ENCODE peak calls at places on chromosomes 6 and 20, in seven cellular contexts. Q is astrocyte, X is OCI-LY7, K is GM23248, H is H9, B is fibroblast of lung, J is PC-3. R is an unnamed sample. For H3K9me3, the result is how much of the 10 kb centered on the place peaks cover.

GRCh38 chr6:158536891-158537798 is 22.7 kb upstream of the TMEM181 start:
- DNase-seq in Q (peak), X (no peak), K (peak), H (peak), B (peak), J (peak), R (peak)

GRCh38 chr20:13494019-13494418 is 144.7 kb downstream of the TASP1 start:
- DNase-seq in Q (peak), X (no peak), K (peak), H (no peak), B (peak), J (peak), R (peak)

GRCh38 chr6:141203902-141204575 is 928.7 kb upstream of the GJE1 start:
- DNase-seq in Q (peak), X (no peak), K (peak), H (no peak), B (peak), J (no peak), R (peak)

GRCh38 chr6:156437084-156437879 is 339.9 kb upstream of the ARID1B start:
- DNase-seq in Q (no peak), X (no peak), K (no peak), H (no peak), B (no peak), J (peak), R (no peak)

GRCh38 chr20:32945710-32946221 is 58.5 kb downstream of the SUN5 start:
- DNase-seq in Q (no peak), X (peak), K (peak), H (no peak), B (peak), J (peak), R (peak)

GRCh38 chr6:15427360-15428070 is 181.6 kb downstream of the JARID2 start:
- DNase-seq in Q (no peak), X (peak), K (no peak), H (no peak), B (no peak), J (no peak), R (peak)

GRCh38 chr6:154613137-154613676 is 102.7 kb upstream of the CNKSR3 start:
- DNase-seq in Q (peak), X (no peak), K (peak), H (no peak), B (peak), J (peak), R (peak)

GRCh38 chr6:95648636-95649035 is 71.3 kb downstream of the MANEA start:
- DNase-seq in Q (no peak), X (no peak), K (no peak), H (no peak), B (no peak), J (no peak), R (no peak)

GRCh38 chr6:21109421-21110178 is 484.0 kb upstream of the SOX4 start:
- DNase-seq in Q (peak), X (no peak), K (peak), H (no peak), B (peak), J (peak), R (peak)

GRCh38 chr6:106558364-106558763 is 70.9 kb downstream of the RTN4IP1 start:
- DNase-seq in Q (no peak), X (no peak), K (no peak), H (no peak), B (no peak), J (no peak), R (no peak)

GRCh38 chr6:63649847-63650265 is 14.3 kb downstream of the PHF3 start:
- DNase-seq in Q (no peak), X (no peak), K (no peak), H (no peak), B (no peak), J (peak), R (no peak)

GRCh38 chr20:37567671-37568588 is 40.3 kb upstream of the BLCAP start:
- DNase-seq in Q (no peak), X (no peak), K (peak), H (no peak), B (no peak), J (peak), R (no peak)

GRCh38 chr6:113979930-113980329 is 9.0 kb upstream of the HDAC2 start:
- DNase-seq in Q (no peak), X (peak), K (no peak), H (no peak), B (no peak), J (no peak), R (no peak)

GRCh38 chr20:55271370-55271769 is 733.9 kb downstream of the CBLN4 start:
- DNase-seq in Q (no peak), X (no peak), K (no peak), H (no peak), B (no peak), J (no peak), R (no peak)

GRCh38 chr6:4345543-4345942 is 210.2 kb upstream of the ECI2 start:
- DNase-seq in Q (no peak), X (no peak), K (no peak), H (no peak), B (no peak), J (no peak), R (no peak)
- H3K4me2 ChIP-seq in Q (no peak), X (no peak), K (no peak), H (no peak), B (no peak), J (no peak), R (no peak)

GRCh38 chr20:31475472-31476312 is 604 bp downstream of the REM1 start:
- DNase-seq in Q (no peak), X (no peak), K (no peak), H (no peak), B (no peak), J (no peak), R (no peak)
- H3K9me3 ChIP-seq in Q (under half), X (under half), K (under half), H (half or more), B (under half), J (under half), R (under half)

GRCh38 chr6:41779336-41779735 is 364 bp downstream of the FRS3 start:
- DNase-seq in Q (no peak), X (no peak), K (peak), H (no peak), B (no peak), J (no peak), R (no peak)

GRCh38 chr6:41778895-41779294 is 805 bp downstream of the FRS3 start:
- DNase-seq in Q (no peak), X (no peak), K (no peak), H (no peak), B (no peak), J (no peak), R (no peak)

GRCh38 chr6:41780623-41781301 is at the start of gene PRICKLE4:
- DNase-seq in Q (no peak), X (no peak), K (peak), H (no peak), B (no peak), J (peak), R (no peak)

GRCh38 chr6:41781302-41781711 is 725 bp downstream of the PRICKLE4 start:
- DNase-seq in Q (no peak), X (no peak), K (no peak), H (no peak), B (no peak), J (peak), R (no peak)

DNA sequence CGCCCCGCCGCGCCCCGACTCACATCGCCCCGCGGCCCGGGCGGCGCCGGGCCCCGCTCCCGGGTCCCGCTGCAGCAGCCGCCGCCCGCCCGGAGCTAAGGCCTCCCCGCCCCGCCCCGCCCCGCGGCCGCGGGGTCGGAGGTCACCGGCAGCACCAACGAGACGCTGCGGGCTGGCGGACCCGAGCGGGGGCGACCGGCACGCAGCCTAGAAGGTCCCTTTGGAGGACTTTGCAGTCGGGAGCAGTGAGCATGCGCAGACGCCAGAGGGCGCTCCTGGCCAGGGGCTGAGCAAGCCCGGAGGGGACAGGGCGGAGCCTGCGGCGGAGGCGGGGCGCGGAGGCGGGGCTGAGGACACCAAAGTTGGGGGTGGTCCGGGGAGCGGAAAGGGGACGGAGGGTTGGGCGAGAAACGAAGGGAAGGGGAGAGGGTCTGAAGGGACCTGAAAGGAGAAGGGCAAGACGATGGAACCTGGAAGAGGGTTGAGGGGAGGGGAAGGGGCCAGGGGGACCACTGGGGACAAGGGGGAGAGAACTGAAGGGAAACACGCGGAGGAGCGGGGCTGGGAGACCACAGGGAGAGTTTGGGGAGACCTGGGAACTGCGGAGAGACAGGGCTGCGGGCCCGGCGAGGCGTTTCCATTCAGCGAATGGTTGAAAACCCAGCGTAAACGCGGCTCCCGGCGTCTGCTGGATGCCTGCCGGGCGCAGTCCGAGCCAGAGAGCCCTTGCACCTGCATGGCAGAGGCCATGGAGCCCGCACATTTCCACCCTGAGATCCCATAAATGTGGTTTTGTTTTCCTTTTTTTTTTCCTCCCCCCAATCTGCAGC is at the start of gene FRS3:
- DNase-seq in Q (peak), X (peak), K (peak), H (peak), B (peak), J (peak), R (peak)
- H3K27ac ChIP-seq in Q (no peak), X (no peak), K (no peak), H (no peak), B (peak), J (no peak), R (no peak)

GRCh38 chr6:129672883-129673631 is 36.9 kb downstream of the ARHGAP18 start:
- DNase-seq in Q (peak), X (no peak), K (peak), H (no peak), B (peak), J (peak), R (peak)
- H3K4me2 ChIP-seq in Q (peak), X (no peak), K (peak), H (no peak), B (peak), J (peak), R (peak)

GRCh38 chr20:43341541-43341940 is 116.2 kb upstream of the SRSF6 start:
- DNase-seq in Q (no peak), X (no peak), K (peak), H (no peak), B (no peak), J (no peak), R (no peak)
- H3K9me3 ChIP-seq in Q (under half), X (under half), K (under half), H (under half), B (under half), J (under half), R (under half)

DNA sequence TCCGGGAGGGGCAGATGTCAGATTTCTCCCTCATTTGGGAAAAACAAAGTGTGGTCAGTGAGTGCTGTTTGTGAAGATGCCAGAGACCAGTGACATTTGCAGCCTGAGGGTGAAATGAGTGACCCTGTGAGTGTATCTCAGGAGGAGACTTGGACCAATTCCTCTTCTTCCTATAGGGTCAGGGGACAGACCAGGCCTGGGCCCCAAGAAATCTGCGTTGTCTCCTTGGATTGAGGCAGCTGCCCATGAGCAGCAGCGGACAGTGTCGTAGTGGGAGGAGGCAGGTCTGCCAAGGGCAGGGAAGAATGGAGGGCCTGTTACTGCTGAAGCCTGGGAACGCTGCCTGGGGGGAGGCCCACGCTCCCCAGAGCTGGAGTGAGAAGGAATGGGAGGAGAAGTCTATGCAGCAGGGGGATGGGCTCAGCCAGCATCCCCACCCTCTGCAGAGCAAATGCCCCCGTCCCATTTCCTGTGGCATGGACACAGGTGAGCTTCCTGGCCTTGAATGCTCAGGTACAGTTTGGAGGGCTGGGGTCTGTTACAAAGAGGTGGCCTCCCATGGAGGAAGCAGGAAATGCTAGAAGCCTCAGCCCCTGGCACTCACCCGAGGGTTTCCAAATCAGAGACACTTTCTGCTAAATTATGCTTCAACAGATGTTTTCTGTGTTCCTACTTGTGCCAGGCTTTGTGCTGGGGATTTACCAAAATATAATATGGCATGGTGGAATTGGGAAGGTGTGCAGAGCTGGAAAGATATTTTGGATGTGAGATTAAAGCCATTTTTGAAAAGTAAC is 29.8 kb downstream of the DAAM2 start:
- DNase-seq in Q (no peak), X (no peak), K (no peak), H (no peak), B (no peak), J (no peak), R (no peak)
- H3K27ac ChIP-seq in Q (no peak), X (no peak), K (no peak), H (no peak), B (peak), J (no peak), R (no peak)

DNA sequence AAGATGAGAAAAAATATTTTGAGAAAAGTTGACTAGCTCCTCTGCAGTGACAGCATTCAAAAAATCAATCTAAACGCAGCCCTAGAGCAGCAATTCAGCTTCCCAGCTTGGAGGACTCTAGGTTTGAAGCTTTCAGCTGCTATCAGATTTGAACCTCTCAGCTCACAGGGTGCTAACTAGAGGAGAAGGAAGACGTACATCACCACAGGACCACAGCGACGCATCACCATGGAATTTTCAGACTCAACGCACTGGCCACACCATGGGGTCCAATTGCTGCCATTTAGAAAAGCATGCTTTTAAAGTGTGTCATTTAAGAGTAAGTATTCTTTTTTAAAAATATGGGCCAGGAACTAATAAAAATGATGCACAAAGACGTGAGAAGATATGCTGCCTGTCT is 45.0 kb upstream of the FUCA2 start:
- DNase-seq in Q (peak), X (no peak), K (peak), H (no peak), B (peak), J (no peak), R (no peak)
- H3K4me2 ChIP-seq in Q (peak), X (no peak), K (peak), H (no peak), B (peak), J (no peak), R (no peak)

GRCh38 chr20:35716330-35716729 is 17.1 kb downstream of the ROMO1 start:
- DNase-seq in Q (no peak), X (no peak), K (no peak), H (no peak), B (no peak), J (no peak), R (no peak)

GRCh38 chr20:35711588-35712209 is 12.5 kb downstream of the ROMO1 start:
- DNase-seq in Q (no peak), X (no peak), K (peak), H (no peak), B (no peak), J (no peak), R (no peak)

GRCh38 chr20:35710884-35711587 is 11.8 kb downstream of the ROMO1 start:
- DNase-seq in Q (no peak), X (no peak), K (peak), H (no peak), B (no peak), J (no peak), R (no peak)

GRCh38 chr20:35715611-35716010 is 16.4 kb downstream of the ROMO1 start:
- DNase-seq in Q (no peak), X (no peak), K (no peak), H (no peak), B (no peak), J (no peak), R (no peak)

DNA sequence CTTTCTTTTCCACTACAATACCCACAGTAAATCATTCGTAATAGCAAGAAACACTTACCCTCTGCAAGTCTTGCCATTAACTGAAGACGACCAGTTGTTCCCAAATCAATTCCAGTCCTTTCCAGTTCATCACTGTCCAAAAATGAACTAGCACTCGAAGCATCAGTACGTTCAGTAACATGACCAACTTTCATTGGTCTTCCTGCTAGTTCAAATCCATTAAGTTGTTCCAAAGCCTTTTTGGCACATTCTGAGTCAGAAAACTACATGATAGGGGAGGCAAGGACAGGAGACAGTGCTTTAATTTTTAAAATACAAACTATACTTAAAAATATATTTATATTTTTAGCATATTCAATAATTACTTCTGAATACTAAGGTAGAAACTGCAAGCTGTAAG is 14.9 kb downstream of the ROMO1 start:
- DNase-seq in Q (no peak), X (no peak), K (no peak), H (no peak), B (no peak), J (no peak), R (no peak)
- H3K9me3 ChIP-seq in Q (under half), X (under half), K (under half), H (under half), B (under half), J (under half), R (under half)

GRCh38 chr6:148514091-148514850 is 171.6 kb downstream of the SASH1 start:
- DNase-seq in Q (no peak), X (no peak), K (peak), H (no peak), B (no peak), J (no peak), R (no peak)
- H3K27ac ChIP-seq in Q (no peak), X (no peak), K (peak), H (no peak), B (peak), J (no peak), R (no peak)

GRCh38 chr6:108580645-108581044 is 19.9 kb downstream of the FOXO3 start:
- DNase-seq in Q (no peak), X (no peak), K (no peak), H (no peak), B (no peak), J (no peak), R (no peak)
- H3K4me2 ChIP-seq in Q (peak), X (no peak), K (peak), H (no peak), B (peak), J (peak), R (peak)